ENCODE peak calls at places on chromosomes 12 and 14, in eight cellular contexts. M is skeletal muscle cell; S is IMR-90; W is fibroblast of mammary gland; X is kidney epithelial cell; R is activated T-helper 1 cell treated with anti-CD3 and anti-CD28 coated beads, Interleukin-12 subunit alpha, Interleukin-12 subunit beta, Interleukin-2, Interleukin-4 antibody, amounts not matched to agents 30 ng/mL and 10 ng/mL and 1 ng/mL, durations not matched to agents 14 hours and 24 hours and 36 hours; F is RWPE1; J is HuH-7. O is an unnamed sample.

GRCh38 chr14:42023452-42023851 is 416.8 kb downstream of the LRFN5 start:
- DNase-seq in M (no peak), S (no peak), W (no peak), X (no peak), R (no peak), F (no peak), J (peak; percentile 2), O (no peak)

GRCh38 chr14:95199298-95199983 is 42.1 kb upstream of the DICER1 start:
- DNase-seq in M (no peak), S (no peak), W (no peak), X (no peak), R (no peak), F (no peak), J (no peak), O (no peak)

GRCh38 chr14:92637228-92637627 is 111.2 kb downstream of the LGMN start:
- DNase-seq in M (no peak), S (peak; percentile 52), W (no peak), X (no peak), R (no peak), F (no peak), J (no peak), O (peak; percentile 92)

GRCh38 chr14:20624495-20625070 is 16.9 kb downstream of the OR6S1 start:
- DNase-seq in M (no peak), S (peak; percentile 60), W (peak; percentile 83), X (no peak), R (peak; percentile 28), F (no peak), J (no peak), O (no peak)

GRCh38 chr14:87863047-87863446 is 129.9 kb downstream of the GALC start:
- DNase-seq in M (no peak), S (no peak), W (no peak), X (no peak), R (no peak), F (peak; percentile 70), J (no peak), O (no peak)

GRCh38 chr12:95440401-95440800 is 33.6 kb upstream of the METAP2 start:
- DNase-seq in M (no peak), S (peak; percentile 67), W (peak; percentile 35), X (no peak), R (no peak), F (no peak), J (no peak), O (no peak)

GRCh38 chr14:22837750-22838538 is 1.6 kb downstream of the MMP14 start:
- DNase-seq in M (no peak), S (peak; percentile 33), W (peak; percentile 63), X (no peak), R (no peak), F (peak; percentile 69), J (peak; percentile 30), O (no peak)

GRCh38 chr14:59675394-59675793 is 98.8 kb upstream of the CCDC175 start:
- DNase-seq in M (no peak), S (no peak), W (no peak), X (no peak), R (no peak), F (no peak), J (no peak), O (no peak)

GRCh38 chr14:23727566-23728335 is 91.6 kb downstream of the DHRS2 start:
- DNase-seq in M (peak; percentile 1), S (peak; percentile 26), W (peak; percentile 43), X (peak; percentile 18), R (no peak), F (peak; percentile 44), J (peak; percentile 72), O (peak; percentile 40)

GRCh38 chr12:105916698-105917059 is 222.1 kb downstream of the NUAK1 start:
- DNase-seq in M (no peak), S (peak; percentile 23), W (no peak), X (no peak), R (no peak), F (no peak), J (no peak), O (no peak)

O was measured in WERI-Rb-1.